ENCODE peak calls at places on chromosomes 16 and 17, in six cellular contexts. One of them, this sample, is unnamed.

GRCh38 chr17:57045868-57046671 is 39.0 kb upstream of the AKAP1 start:
- DNase-seq in Peyer's patch: peak; percentile 18
- DNase-seq in stomach: peak; percentile 70
- DNase-seq in PC-9: no peak
- DNase-seq in sigmoid colon: peak; percentile 67
- DNase-seq in lower lobe of right lung: peak; percentile 65
- DNase-seq in this sample: peak; percentile 76

GRCh38 chr17:3892095-3892998 is 506 bp downstream of the CAMKK1 start:
- DNase-seq in Peyer's patch: peak; percentile 92
- DNase-seq in stomach: peak; percentile 65
- DNase-seq in PC-9: peak; percentile 86
- DNase-seq in sigmoid colon: peak; percentile 96
- DNase-seq in lower lobe of right lung: peak; percentile 93
- DNase-seq in this sample: peak; percentile 96

GRCh38 chr16:1335996-1336395 is 2.6 kb downstream of the BAIAP3 start:
- DNase-seq in Peyer's patch: no peak
- DNase-seq in stomach: no peak
- DNase-seq in PC-9: no peak
- DNase-seq in sigmoid colon: no peak
- DNase-seq in lower lobe of right lung: no peak
- DNase-seq in this sample: no peak

GRCh38 chr17:17325228-17325627 is 22.1 kb downstream of the NT5M start:
- DNase-seq in Peyer's patch: no peak
- DNase-seq in stomach: no peak
- DNase-seq in PC-9: no peak
- DNase-seq in sigmoid colon: no peak
- DNase-seq in lower lobe of right lung: peak; percentile 34
- DNase-seq in this sample: no peak

GRCh38 chr16:87860553-87861299 is 8.6 kb downstream of the SLC7A5 start:
- DNase-seq in Peyer's patch: no peak
- DNase-seq in stomach: no peak
- DNase-seq in PC-9: peak; percentile 80
- DNase-seq in sigmoid colon: peak; percentile 88
- DNase-seq in lower lobe of right lung: no peak
- DNase-seq in this sample: peak; percentile 94

GRCh38 chr16:1289480-1289872 is 20.0 kb upstream of the UBE2I start:
- DNase-seq in Peyer's patch: no peak
- DNase-seq in stomach: no peak
- DNase-seq in PC-9: no peak
- DNase-seq in sigmoid colon: no peak
- DNase-seq in lower lobe of right lung: no peak
- DNase-seq in this sample: peak; percentile 48

GRCh38 chr17:50916026-50916707 is 50.0 kb upstream of the TOB1 start:
- DNase-seq in Peyer's patch: no peak
- DNase-seq in stomach: no peak
- DNase-seq in PC-9: no peak
- DNase-seq in sigmoid colon: no peak
- DNase-seq in lower lobe of right lung: no peak
- DNase-seq in this sample: peak; percentile 34

GRCh38 chr17:72754513-72754912 is 338.0 kb downstream of the SLC39A11 start:
- DNase-seq in Peyer's patch: no peak
- DNase-seq in stomach: no peak
- DNase-seq in PC-9: no peak
- DNase-seq in sigmoid colon: no peak
- DNase-seq in lower lobe of right lung: no peak
- DNase-seq in this sample: no peak

GRCh38 chr16:54511181-54511731 is 224.7 kb upstream of the IRX3 start:
- DNase-seq in Peyer's patch: no peak
- DNase-seq in stomach: no peak
- DNase-seq in PC-9: no peak
- DNase-seq in sigmoid colon: no peak
- DNase-seq in lower lobe of right lung: no peak
- DNase-seq in this sample: peak; percentile 89

GRCh38 chr16:67248401-67249177 is at the start of gene SLC9A5:
- DNase-seq in Peyer's patch: no peak
- DNase-seq in stomach: no peak
- DNase-seq in PC-9: peak; percentile 23
- DNase-seq in sigmoid colon: peak; percentile 75
- DNase-seq in lower lobe of right lung: peak; percentile 54
- DNase-seq in this sample: peak; percentile 91

GRCh38 chr16:71610936-71611871 is 14.8 kb upstream of the MARVELD3 start:
- DNase-seq in Peyer's patch: peak; percentile 77
- DNase-seq in stomach: peak; percentile 78
- DNase-seq in PC-9: peak; percentile 70
- DNase-seq in sigmoid colon: no peak
- DNase-seq in lower lobe of right lung: peak; percentile 83
- DNase-seq in this sample: peak; percentile 93

GRCh38 chr17:19781488-19782458 is 33.7 kb upstream of the ALDH3A1 start:
- DNase-seq in Peyer's patch: no peak
- DNase-seq in stomach: no peak
- DNase-seq in PC-9: no peak
- DNase-seq in sigmoid colon: no peak
- DNase-seq in lower lobe of right lung: no peak
- DNase-seq in this sample: no peak

GRCh38 chr17:46917516-46917915 is 5.4 kb upstream of the GOSR2 start:
- DNase-seq in Peyer's patch: no peak
- DNase-seq in stomach: no peak
- DNase-seq in PC-9: no peak
- DNase-seq in sigmoid colon: no peak
- DNase-seq in lower lobe of right lung: no peak
- DNase-seq in this sample: no peak

DNA sequence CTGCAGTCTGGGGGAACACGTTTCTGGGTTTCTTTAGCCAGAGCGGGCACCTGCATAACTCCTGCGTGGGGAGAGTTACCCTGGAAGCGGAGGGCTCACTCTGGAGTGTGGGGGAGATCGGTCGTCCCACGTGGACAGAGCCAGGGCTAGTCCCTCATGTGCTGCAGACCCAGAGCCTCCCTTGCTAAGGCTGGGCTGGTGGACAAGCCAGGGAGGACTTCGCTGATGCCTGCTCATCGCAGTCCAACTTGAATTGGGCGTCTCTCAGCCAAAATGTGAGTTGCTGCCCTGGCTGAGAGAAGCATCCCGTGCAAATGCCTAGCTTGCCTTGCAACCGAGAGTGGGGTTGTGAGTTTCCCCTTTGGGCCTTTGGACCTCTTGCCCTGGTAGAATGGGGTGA is 986 bp downstream of the CRISPLD2 start:
- DNase-seq in Peyer's patch: no peak
- DNase-seq in stomach: no peak
- DNase-seq in PC-9: no peak
- DNase-seq in sigmoid colon: peak; percentile 80
- DNase-seq in lower lobe of right lung: no peak
- DNase-seq in this sample: no peak
- H3K27ac ChIP-seq in Peyer's patch: peak overlapping the region; percentile 47
- H3K27ac ChIP-seq in stomach: peak overlapping the region; percentile 88
- H3K27ac ChIP-seq in PC-9: no peak overlapping the region
- H3K27ac ChIP-seq in sigmoid colon: peak overlapping the region; percentile 98
- H3K27ac ChIP-seq in lower lobe of right lung: peak overlapping the region; percentile 73
- H3K27ac ChIP-seq in this sample: no peak overlapping the region

GRCh38 chr17:82372063-82372590 is 562 bp downstream of the UTS2R start:
- DNase-seq in Peyer's patch: no peak
- DNase-seq in stomach: no peak
- DNase-seq in PC-9: no peak
- DNase-seq in sigmoid colon: no peak
- DNase-seq in lower lobe of right lung: peak; percentile 36
- DNase-seq in this sample: no peak
- H3K27me3 ChIP-seq in Peyer's patch: peaks cover 37% of the 10 kb centered on the region
- H3K27me3 ChIP-seq in stomach: peaks cover 60% of the 10 kb centered on the region
- H3K27me3 ChIP-seq in PC-9: no peaks in the 10 kb centered on the region
- H3K27me3 ChIP-seq in sigmoid colon: peaks cover 41% of the 10 kb centered on the region
- H3K27me3 ChIP-seq in lower lobe of right lung: peaks cover 74% of the 10 kb centered on the region
- H3K27me3 ChIP-seq in this sample: peaks cover 67% of the 10 kb centered on the region

DNA sequence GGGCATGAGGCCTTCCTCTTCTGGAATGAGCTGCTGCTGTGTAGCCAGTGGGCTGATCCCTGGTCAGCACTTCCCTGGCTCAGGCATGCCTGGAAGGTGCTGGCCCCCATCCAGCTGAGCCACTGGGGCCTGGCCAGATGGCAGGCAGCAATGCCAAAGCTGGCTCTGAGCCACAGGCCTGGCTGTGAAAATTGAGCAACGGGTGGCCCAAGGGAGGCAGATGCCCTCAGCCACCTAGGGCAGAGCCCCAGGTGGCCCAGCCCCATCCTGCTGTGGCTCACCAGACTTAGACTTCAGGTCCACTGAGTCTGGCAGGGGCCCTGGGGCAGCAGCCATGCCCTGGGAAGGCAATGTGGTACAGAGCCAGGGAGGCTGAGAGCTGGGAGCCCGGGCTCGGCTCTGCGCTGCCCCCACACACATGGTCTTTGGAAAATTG is 8.5 kb upstream of the CRHR1 start:
- DNase-seq in Peyer's patch: no peak
- DNase-seq in stomach: peak; percentile 86
- DNase-seq in PC-9: peak; percentile 39
- DNase-seq in sigmoid colon: peak; percentile 76
- DNase-seq in lower lobe of right lung: no peak
- DNase-seq in this sample: no peak
- TF ChIP-seq CTCF in Peyer's patch: no peak
- TF ChIP-seq CTCF in stomach: no peak
- TF ChIP-seq CTCF in PC-9: no peak
- TF ChIP-seq CTCF in sigmoid colon: no peak
- TF ChIP-seq CTCF in lower lobe of right lung: no peak
- TF ChIP-seq CTCF in this sample: no peak

DNA sequence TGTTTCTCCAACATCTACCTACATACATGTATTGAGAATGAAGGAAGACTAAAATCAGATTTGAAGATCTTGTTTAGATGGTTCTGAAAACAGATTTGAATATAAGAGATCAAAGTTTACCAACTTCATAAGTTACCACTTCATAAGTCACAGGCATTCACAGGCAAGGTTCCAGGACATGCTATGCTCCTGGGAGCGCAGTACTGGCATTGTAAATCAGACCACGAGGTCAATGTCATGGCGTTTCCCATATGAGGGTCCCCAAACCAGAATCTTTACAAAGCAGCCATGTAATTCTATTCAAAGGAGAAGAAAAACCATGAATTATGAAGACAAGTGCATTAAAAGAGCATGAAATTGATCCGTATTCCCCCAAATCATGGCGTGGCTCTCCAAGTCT is 3.0 kb downstream of the CDH11 start:
- DNase-seq in Peyer's patch: no peak
- DNase-seq in stomach: no peak
- DNase-seq in PC-9: no peak
- DNase-seq in sigmoid colon: no peak
- DNase-seq in lower lobe of right lung: no peak
- DNase-seq in this sample: no peak
- H3K27ac ChIP-seq in Peyer's patch: no peak overlapping the region
- H3K27ac ChIP-seq in stomach: peak overlapping the region; percentile 7
- H3K27ac ChIP-seq in PC-9: no peak overlapping the region
- H3K27ac ChIP-seq in sigmoid colon: peak overlapping the region; percentile 93
- H3K27ac ChIP-seq in lower lobe of right lung: no peak overlapping the region
- H3K27ac ChIP-seq in this sample: peak overlapping the region; percentile 89

GRCh38 chr17:79269620-79270019 is 195.0 kb downstream of the ENGASE start:
- DNase-seq in Peyer's patch: no peak
- DNase-seq in stomach: no peak
- DNase-seq in PC-9: no peak
- DNase-seq in sigmoid colon: no peak
- DNase-seq in lower lobe of right lung: no peak
- DNase-seq in this sample: no peak
- H3K27me3 ChIP-seq in Peyer's patch: no peaks in the 10 kb centered on the region
- H3K27me3 ChIP-seq in stomach: peaks cover 50% of the 10 kb centered on the region
- H3K27me3 ChIP-seq in PC-9: peaks cover 75% of the 10 kb centered on the region
- H3K27me3 ChIP-seq in sigmoid colon: no peaks in the 10 kb centered on the region
- H3K27me3 ChIP-seq in lower lobe of right lung: peaks cover 61% of the 10 kb centered on the region
- H3K27me3 ChIP-seq in this sample: peaks cover 18% of the 10 kb centered on the region

GRCh38 chr17:6425407-6425806 is 9.5 kb downstream of the AIPL1 start:
- DNase-seq in Peyer's patch: no peak
- DNase-seq in stomach: no peak
- DNase-seq in PC-9: no peak
- DNase-seq in sigmoid colon: no peak
- DNase-seq in lower lobe of right lung: no peak
- DNase-seq in this sample: no peak

GRCh38 chr17:6426356-6427101 is 8.4 kb downstream of the AIPL1 start:
- DNase-seq in Peyer's patch: no peak
- DNase-seq in stomach: no peak
- DNase-seq in PC-9: no peak
- DNase-seq in sigmoid colon: no peak
- DNase-seq in lower lobe of right lung: no peak
- DNase-seq in this sample: peak; percentile 50

GRCh38 chr17:6428207-6428965 is 6.5 kb downstream of the AIPL1 start:
- DNase-seq in Peyer's patch: no peak
- DNase-seq in stomach: no peak
- DNase-seq in PC-9: no peak
- DNase-seq in sigmoid colon: no peak
- DNase-seq in lower lobe of right lung: no peak
- DNase-seq in this sample: peak; percentile 37

GRCh38 chr17:6429266-6429665 is 5.7 kb downstream of the AIPL1 start:
- DNase-seq in Peyer's patch: no peak
- DNase-seq in stomach: no peak
- DNase-seq in PC-9: no peak
- DNase-seq in sigmoid colon: no peak
- DNase-seq in lower lobe of right lung: no peak
- DNase-seq in this sample: no peak

DNA sequence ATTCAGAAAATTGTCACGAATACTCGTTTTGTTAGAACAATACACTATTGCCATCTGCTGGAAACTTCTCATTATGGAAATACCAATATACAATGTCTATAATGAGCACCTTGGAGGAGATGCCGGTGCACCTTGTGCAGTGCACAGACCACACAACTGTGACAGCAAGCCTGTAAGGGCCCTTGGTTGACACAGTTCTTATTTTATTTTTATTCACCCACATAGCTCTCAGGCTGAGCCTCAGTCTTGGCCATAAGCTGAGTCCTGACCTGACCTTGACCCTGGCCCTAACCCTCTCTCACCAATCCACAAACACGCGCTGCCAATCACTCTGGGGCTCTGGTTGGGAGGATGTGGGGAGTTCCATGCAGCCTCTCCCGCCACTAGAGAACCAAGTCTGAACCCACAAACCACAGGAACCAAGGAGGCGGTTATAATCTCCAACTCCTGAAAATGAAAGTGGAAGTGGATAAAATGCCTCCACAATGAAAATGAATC is 7.6 kb downstream of the AIPL1 start:
- DNase-seq in Peyer's patch: no peak
- DNase-seq in stomach: no peak
- DNase-seq in PC-9: no peak
- DNase-seq in sigmoid colon: no peak
- DNase-seq in lower lobe of right lung: no peak
- DNase-seq in this sample: peak; percentile 82
- TF ChIP-seq CTCF in Peyer's patch: no peak
- TF ChIP-seq CTCF in stomach: no peak
- TF ChIP-seq CTCF in PC-9: peak; percentile 42
- TF ChIP-seq CTCF in sigmoid colon: no peak
- TF ChIP-seq CTCF in lower lobe of right lung: no peak
- TF ChIP-seq CTCF in this sample: peak; percentile 14

This sample was measured in osteoblast.